ENCODE peak calls at places on chromosomes 12 and 14, in five cellular contexts. One of them, this sample, is unnamed.

GRCh38 chr14:94058674-94059138 is 22.3 kb downstream of the DDX24 start:
- DNase-seq in GF-D8: no peak
- DNase-seq in HCEC 1CT: no peak
- DNase-seq in naive thymus-derived CD8-positive, alpha-beta T cell: no peak
- DNase-seq in coronary artery: no peak
- DNase-seq in this sample: no peak

GRCh38 chr12:124387510-124387855 is 92.6 kb downstream of the RFLNA start:
- DNase-seq in GF-D8: no peak
- DNase-seq in HCEC 1CT: no peak
- DNase-seq in naive thymus-derived CD8-positive, alpha-beta T cell: no peak
- DNase-seq in coronary artery: no peak
- DNase-seq in this sample: no peak

GRCh38 chr14:70782361-70782760 is 27.0 kb downstream of the MAP3K9 start:
- DNase-seq in GF-D8: no peak
- DNase-seq in HCEC 1CT: no peak
- DNase-seq in naive thymus-derived CD8-positive, alpha-beta T cell: no peak
- DNase-seq in coronary artery: no peak
- DNase-seq in this sample: no peak

GRCh38 chr14:93655078-93655750 is 133.1 kb downstream of the PRIMA1 start:
- DNase-seq in GF-D8: no peak
- DNase-seq in HCEC 1CT: peak; percentile 3
- DNase-seq in naive thymus-derived CD8-positive, alpha-beta T cell: no peak
- DNase-seq in coronary artery: no peak
- DNase-seq in this sample: no peak

GRCh38 chr12:67456281-67456918 is 187.2 kb downstream of the CAND1 start:
- DNase-seq in GF-D8: no peak
- DNase-seq in HCEC 1CT: peak; percentile 78
- DNase-seq in naive thymus-derived CD8-positive, alpha-beta T cell: no peak
- DNase-seq in coronary artery: no peak
- DNase-seq in this sample: no peak

GRCh38 chr12:102885043-102885932 is 31.8 kb downstream of the PAH start:
- DNase-seq in GF-D8: no peak
- DNase-seq in HCEC 1CT: no peak
- DNase-seq in naive thymus-derived CD8-positive, alpha-beta T cell: no peak
- DNase-seq in coronary artery: no peak
- DNase-seq in this sample: no peak

GRCh38 chr14:79294506-79294905 is 916.8 kb downstream of the DIO2 start:
- DNase-seq in GF-D8: no peak
- DNase-seq in HCEC 1CT: peak; percentile 34
- DNase-seq in naive thymus-derived CD8-positive, alpha-beta T cell: no peak
- DNase-seq in coronary artery: no peak
- DNase-seq in this sample: no peak

GRCh38 chr14:96011131-96011530 is 28.0 kb upstream of the C14orf132 start:
- DNase-seq in GF-D8: no peak
- DNase-seq in HCEC 1CT: no peak
- DNase-seq in naive thymus-derived CD8-positive, alpha-beta T cell: no peak
- DNase-seq in coronary artery: no peak
- DNase-seq in this sample: no peak

GRCh38 chr14:99465288-99465687 is 15.4 kb downstream of the SETD3 start:
- DNase-seq in GF-D8: no peak
- DNase-seq in HCEC 1CT: no peak
- DNase-seq in naive thymus-derived CD8-positive, alpha-beta T cell: no peak
- DNase-seq in coronary artery: no peak
- DNase-seq in this sample: no peak

GRCh38 chr12:63416788-63417187 is 251.5 kb downstream of the DPY19L2 start:
- DNase-seq in GF-D8: no peak
- DNase-seq in HCEC 1CT: no peak
- DNase-seq in naive thymus-derived CD8-positive, alpha-beta T cell: no peak
- DNase-seq in coronary artery: no peak
- DNase-seq in this sample: no peak

GRCh38 chr14:38065101-38065762 is 142.5 kb upstream of the SSTR1 start:
- DNase-seq in GF-D8: no peak
- DNase-seq in HCEC 1CT: no peak
- DNase-seq in naive thymus-derived CD8-positive, alpha-beta T cell: peak; percentile 86
- DNase-seq in coronary artery: no peak
- DNase-seq in this sample: no peak

GRCh38 chr12:14937689-14938088 is 648 bp downstream of the ERP27 start:
- DNase-seq in GF-D8: no peak
- DNase-seq in HCEC 1CT: no peak
- DNase-seq in naive thymus-derived CD8-positive, alpha-beta T cell: no peak
- DNase-seq in coronary artery: no peak
- DNase-seq in this sample: no peak

GRCh38 chr14:52352546-52352945 is 38.4 kb downstream of the PTGER2 start:
- DNase-seq in GF-D8: no peak
- DNase-seq in HCEC 1CT: peak; percentile 33
- DNase-seq in naive thymus-derived CD8-positive, alpha-beta T cell: no peak
- DNase-seq in coronary artery: no peak
- DNase-seq in this sample: no peak

GRCh38 chr12:62631531-62632520 is 165.2 kb downstream of the MON2 start:
- DNase-seq in GF-D8: no peak
- DNase-seq in HCEC 1CT: peak; percentile 77
- DNase-seq in naive thymus-derived CD8-positive, alpha-beta T cell: peak; percentile 19
- DNase-seq in coronary artery: peak; percentile 81
- DNase-seq in this sample: no peak

This sample was measured in SIG-M5.